ENCODE peak calls at places on chromosomes 11 and 22, in four cellular contexts. One of them, this sample, is unnamed.

GRCh38 chr11:120183701-120184141 is 27.1 kb upstream of the OAF start:
- DNase-seq in HTR-8/SVneo: no peak
- DNase-seq in endothelial cell: no peak
- DNase-seq in stimulated activated CD8-positive, alpha-beta memory T cell treated with anti-CD3 and anti-CD28 coated beads, Interleukin-2, amount 100 ng/mL, for 1 hour: no peak
- DNase-seq in this sample: no peak

GRCh38 chr11:132793831-132794230 is 738.5 kb downstream of the OPCML start:
- DNase-seq in HTR-8/SVneo: no peak
- DNase-seq in endothelial cell: no peak
- DNase-seq in stimulated activated CD8-positive, alpha-beta memory T cell treated with anti-CD3 and anti-CD28 coated beads, Interleukin-2, amount 100 ng/mL, for 1 hour: no peak
- DNase-seq in this sample: no peak

GRCh38 chr11:58856806-58857205 is 12.3 kb upstream of the GLYATL2 start:
- DNase-seq in endothelial cell: no peak
- DNase-seq in HTR-8/SVneo: no peak
- DNase-seq in stimulated activated CD8-positive, alpha-beta memory T cell treated with anti-CD3 and anti-CD28 coated beads, Interleukin-2, amount 100 ng/mL, for 1 hour: no peak
- DNase-seq in this sample: no peak

GRCh38 chr22:31075961-31076360 is 5.2 kb upstream of the SMTN start:
- DNase-seq in HTR-8/SVneo: no peak
- DNase-seq in stimulated activated CD8-positive, alpha-beta memory T cell treated with anti-CD3 and anti-CD28 coated beads, Interleukin-2, amount 100 ng/mL, for 1 hour: no peak
- DNase-seq in endothelial cell: no peak
- DNase-seq in this sample: no peak

GRCh38 chr11:68677432-68677831 is 6.9 kb upstream of the GAL start:
- DNase-seq in stimulated activated CD8-positive, alpha-beta memory T cell treated with anti-CD3 and anti-CD28 coated beads, Interleukin-2, amount 100 ng/mL, for 1 hour: no peak
- DNase-seq in HTR-8/SVneo: peak
- DNase-seq in endothelial cell: no peak
- DNase-seq in this sample: no peak

GRCh38 chr11:111676878-111677585 is 74.8 kb downstream of the SIK2 start:
- DNase-seq in endothelial cell: no peak
- DNase-seq in stimulated activated CD8-positive, alpha-beta memory T cell treated with anti-CD3 and anti-CD28 coated beads, Interleukin-2, amount 100 ng/mL, for 1 hour: no peak
- DNase-seq in HTR-8/SVneo: peak
- DNase-seq in this sample: no peak

GRCh38 chr11:127458561-127458960 is 458.0 kb upstream of the KIRREL3 start:
- DNase-seq in stimulated activated CD8-positive, alpha-beta memory T cell treated with anti-CD3 and anti-CD28 coated beads, Interleukin-2, amount 100 ng/mL, for 1 hour: no peak
- DNase-seq in endothelial cell: no peak
- DNase-seq in HTR-8/SVneo: no peak
- DNase-seq in this sample: no peak

GRCh38 chr11:95545116-95545875 is 244.3 kb downstream of the FAM76B start:
- DNase-seq in stimulated activated CD8-positive, alpha-beta memory T cell treated with anti-CD3 and anti-CD28 coated beads, Interleukin-2, amount 100 ng/mL, for 1 hour: no peak
- DNase-seq in endothelial cell: peak
- DNase-seq in HTR-8/SVneo: no peak
- DNase-seq in this sample: no peak

GRCh38 chr11:57116654-57117053 is 65.1 kb upstream of the LRRC55 start:
- DNase-seq in stimulated activated CD8-positive, alpha-beta memory T cell treated with anti-CD3 and anti-CD28 coated beads, Interleukin-2, amount 100 ng/mL, for 1 hour: no peak
- DNase-seq in endothelial cell: peak
- DNase-seq in HTR-8/SVneo: peak
- DNase-seq in this sample: peak

GRCh38 chr11:62012451-62013265 is 45.2 kb upstream of the FTH1 start:
- DNase-seq in HTR-8/SVneo: peak
- DNase-seq in stimulated activated CD8-positive, alpha-beta memory T cell treated with anti-CD3 and anti-CD28 coated beads, Interleukin-2, amount 100 ng/mL, for 1 hour: no peak
- DNase-seq in endothelial cell: no peak
- DNase-seq in this sample: no peak

This sample was measured in foreskin melanocyte.